ENCODE peak calls at places on chromosomes 11 and 22, in seven cellular contexts. M is HTR-8/SVneo; E is kidney tubule cell; C is stimulated activated CD8-positive, alpha-beta memory T cell treated with anti-CD3 and anti-CD28 coated beads, Interleukin-2, amount 100 ng/mL, for 1 hour; Y is cardiac fibroblast; S is activated T-cell treated with anti-CD3 and anti-CD28 coated beads for 1 hour; W is heart left ventricle. U is an unnamed sample.

GRCh38 chr11:125264091-125265022 is 99.8 kb downstream of the PKNOX2 start:
- DNase-seq in W (no peak), Y (no peak), M (no peak), E (no peak), S (no peak), C (no peak), U (no peak)

GRCh38 chr11:129436573-129436972 is 60.9 kb downstream of the BARX2 start:
- DNase-seq in M (no peak), E (no peak), W (no peak), Y (no peak), S (no peak), C (no peak), U (no peak)

GRCh38 chr11:72069787-72070251 is 10.5 kb downstream of the NUMA1 start:
- DNase-seq in Y (peak; percentile 91), W (peak; percentile 91), M (peak; percentile 84), C (no peak), S (no peak), E (peak; percentile 94), U (peak; percentile 79)

GRCh38 chr22:50105529-50106100 is 15.8 kb downstream of the MOV10L1 start:
- DNase-seq in S (no peak), W (no peak), C (no peak), M (no peak), Y (peak; percentile 53), E (no peak), U (peak; percentile 77)

GRCh38 chr11:132610216-132610615 is 922.1 kb downstream of the OPCML start:
- DNase-seq in Y (peak; percentile 32), W (no peak), E (no peak), C (no peak), M (no peak), S (no peak), U (no peak)

GRCh38 chr22:40519284-40519947 is 117.1 kb downstream of the MRTFA start:
- DNase-seq in W (no peak), S (no peak), E (no peak), M (no peak), C (no peak), Y (no peak), U (peak; percentile 67)

GRCh38 chr11:131186629-131187075 is 183.8 kb upstream of the NTM start:
- DNase-seq in S (no peak), Y (no peak), W (no peak), M (no peak), E (no peak), C (no peak), U (peak; percentile 84)

GRCh38 chr11:65557280-65558001 is 718 bp downstream of the LTBP3 start:
- DNase-seq in E (no peak), W (no peak), C (no peak), S (no peak), M (no peak), Y (no peak), U (no peak)

GRCh38 chr22:28018461-28018927 is 99.4 kb upstream of the PITPNB start:
- DNase-seq in W (no peak), E (no peak), M (no peak), Y (no peak), C (no peak), S (no peak), U (no peak)

GRCh38 chr11:59669611-59670009 is 773 bp upstream of the PATL1 start:
- DNase-seq in S (no peak), W (peak; percentile 38), Y (peak; percentile 75), E (no peak), C (no peak), M (peak; percentile 32), U (no peak)

GRCh38 chr11:119144825-119145476 is 3.9 kb upstream of the ABCG4 start:
- DNase-seq in Y (peak; percentile 75), E (peak; percentile 77), S (no peak), W (peak; percentile 65), C (no peak), M (peak; percentile 95), U (peak; percentile 77)

GRCh38 chr11:117690484-117691205 is 106.4 kb downstream of the DSCAML1 start:
- DNase-seq in W (peak; percentile 23), E (no peak), S (no peak), Y (peak; percentile 1), M (no peak), C (no peak), U (peak; percentile 18)

GRCh38 chr11:69799582-69799981 is 19.6 kb downstream of the FGF3 start:
- DNase-seq in S (no peak), W (no peak), C (no peak), Y (peak; percentile 48), M (no peak), E (peak; percentile 13), U (peak; percentile 20)

GRCh38 chr11:33480636-33481035 is 220.0 kb downstream of the C11orf91 start:
- DNase-seq in W (no peak), S (no peak), E (no peak), C (no peak), M (no peak), Y (no peak), U (no peak)

GRCh38 chr11:61999141-61999975 is 31.9 kb upstream of the FTH1 start:
- DNase-seq in C (no peak), Y (peak; percentile 54), S (no peak), W (no peak), E (no peak), M (no peak), U (no peak)

GRCh38 chr22:42747701-42748513 is 27.2 kb upstream of the A4GALT start:
- DNase-seq in E (no peak), W (peak; percentile 43), M (no peak), Y (peak; percentile 86), C (no peak), S (no peak), U (peak; percentile 47)

GRCh38 chr11:130269544-130269943 is 45.2 kb downstream of the ZBTB44 start:
- DNase-seq in C (no peak), Y (no peak), W (no peak), E (no peak), S (no peak), M (no peak), U (peak; percentile 35)

GRCh38 chr22:34669001-34669400 is 397.0 kb upstream of the ISX start:
- DNase-seq in S (no peak), C (no peak), M (no peak), E (peak; percentile 74), W (no peak), Y (peak; percentile 5), U (no peak)

GRCh38 chr22:24112188-24112587 is 69.1 kb upstream of the SUSD2 start:
- DNase-seq in C (no peak), S (no peak), M (no peak), E (peak; percentile 77), Y (peak; percentile 57), W (no peak), U (no peak)

GRCh38 chr11:65445604-65446445 is 23.2 kb downstream of the NEAT1 start:
- DNase-seq in S (no peak), E (no peak), Y (peak; percentile 57), M (no peak), W (no peak), C (no peak), U (peak; percentile 24)

U was measured in GM12865.